ENCODE peak calls at places on chromosomes 4 and X, in eight cellular contexts. One of them, this sample, is unnamed.

GRCh38 chr4:2105559-2105958 is 46.4 kb downstream of the NAT8L start:
- DNase-seq in PC-9: no peak
- DNase-seq in AG04450: no peak
- DNase-seq in ascending aorta: no peak
- DNase-seq in uterus: no peak
- DNase-seq in tibial nerve: no peak
- DNase-seq in heart right ventricle: no peak
- DNase-seq in lower lobe of right lung: no peak
- DNase-seq in this sample: no peak

GRCh38 chr4:3629665-3630064 is 97.4 kb upstream of the LRPAP1 start:
- DNase-seq in PC-9: no peak
- DNase-seq in AG04450: no peak
- DNase-seq in ascending aorta: no peak
- DNase-seq in uterus: no peak
- DNase-seq in tibial nerve: no peak
- DNase-seq in heart right ventricle: no peak
- DNase-seq in lower lobe of right lung: no peak
- DNase-seq in this sample: no peak

GRCh38 chr4:124278477-124278876 is 434.1 kb downstream of the ANKRD50 start:
- DNase-seq in PC-9: peak; percentile 35
- DNase-seq in AG04450: no peak
- DNase-seq in ascending aorta: no peak
- DNase-seq in uterus: no peak
- DNase-seq in tibial nerve: no peak
- DNase-seq in heart right ventricle: no peak
- DNase-seq in lower lobe of right lung: no peak
- DNase-seq in this sample: no peak

GRCh38 chrX:104435249-104435648 is 130.8 kb upstream of the IL1RAPL2 start:
- DNase-seq in PC-9: no peak
- DNase-seq in AG04450: no peak
- DNase-seq in ascending aorta: no peak
- DNase-seq in uterus: no peak
- DNase-seq in tibial nerve: no peak
- DNase-seq in heart right ventricle: no peak
- DNase-seq in lower lobe of right lung: no peak
- DNase-seq in this sample: no peak

GRCh38 chr4:24425868-24426267 is 158.5 kb downstream of the DHX15 start:
- DNase-seq in PC-9: no peak
- DNase-seq in AG04450: no peak
- DNase-seq in ascending aorta: no peak
- DNase-seq in uterus: no peak
- DNase-seq in tibial nerve: no peak
- DNase-seq in heart right ventricle: no peak
- DNase-seq in lower lobe of right lung: no peak
- DNase-seq in this sample: no peak

GRCh38 chr4:52551487-52551886 is 107.6 kb downstream of the USP46 start:
- DNase-seq in PC-9: no peak
- DNase-seq in AG04450: no peak
- DNase-seq in ascending aorta: no peak
- DNase-seq in uterus: no peak
- DNase-seq in tibial nerve: no peak
- DNase-seq in heart right ventricle: peak; percentile 37
- DNase-seq in lower lobe of right lung: no peak
- DNase-seq in this sample: no peak

GRCh38 chrX:72366178-72366577 is 60.5 kb upstream of the CITED1 start:
- DNase-seq in PC-9: no peak
- DNase-seq in AG04450: no peak
- DNase-seq in ascending aorta: no peak
- DNase-seq in uterus: no peak
- DNase-seq in tibial nerve: no peak
- DNase-seq in heart right ventricle: no peak
- DNase-seq in lower lobe of right lung: no peak
- DNase-seq in this sample: no peak

GRCh38 chrX:151702741-151703352 is 7.6 kb downstream of the PRRG3 start:
- DNase-seq in PC-9: no peak
- DNase-seq in AG04450: no peak
- DNase-seq in ascending aorta: no peak
- DNase-seq in uterus: no peak
- DNase-seq in tibial nerve: no peak
- DNase-seq in heart right ventricle: no peak
- DNase-seq in lower lobe of right lung: no peak
- DNase-seq in this sample: no peak

GRCh38 chr4:123299212-123299651 is 97.4 kb upstream of the SPRY1 start:
- DNase-seq in PC-9: no peak
- DNase-seq in AG04450: peak; percentile 21
- DNase-seq in ascending aorta: no peak
- DNase-seq in uterus: no peak
- DNase-seq in tibial nerve: no peak
- DNase-seq in heart right ventricle: no peak
- DNase-seq in lower lobe of right lung: no peak
- DNase-seq in this sample: no peak

GRCh38 chrX:110180176-110180927 is 137.5 kb downstream of the AMMECR1 start:
- DNase-seq in PC-9: peak; percentile 38
- DNase-seq in AG04450: peak; percentile 38
- DNase-seq in ascending aorta: no peak
- DNase-seq in uterus: peak; percentile 60
- DNase-seq in tibial nerve: no peak
- DNase-seq in heart right ventricle: no peak
- DNase-seq in lower lobe of right lung: no peak
- DNase-seq in this sample: no peak

GRCh38 chr4:154738426-154738825 is 5.4 kb upstream of the LRAT start:
- DNase-seq in PC-9: peak; percentile 62
- DNase-seq in AG04450: no peak
- DNase-seq in ascending aorta: no peak
- DNase-seq in uterus: no peak
- DNase-seq in tibial nerve: no peak
- DNase-seq in heart right ventricle: no peak
- DNase-seq in lower lobe of right lung: no peak
- DNase-seq in this sample: no peak

GRCh38 chr4:42816189-42816588 is 76.3 kb upstream of the GRXCR1 start:
- DNase-seq in PC-9: no peak
- DNase-seq in AG04450: no peak
- DNase-seq in ascending aorta: no peak
- DNase-seq in uterus: no peak
- DNase-seq in tibial nerve: no peak
- DNase-seq in heart right ventricle: no peak
- DNase-seq in lower lobe of right lung: no peak
- DNase-seq in this sample: no peak

GRCh38 chr4:175805863-175806262 is 6.2 kb downstream of the GPM6A start:
- DNase-seq in PC-9: no peak
- DNase-seq in AG04450: no peak
- DNase-seq in ascending aorta: no peak
- DNase-seq in uterus: no peak
- DNase-seq in tibial nerve: no peak
- DNase-seq in heart right ventricle: no peak
- DNase-seq in lower lobe of right lung: no peak
- DNase-seq in this sample: no peak

GRCh38 chr4:185119927-185120630 is 23.0 kb upstream of the SLC25A4 start:
- DNase-seq in PC-9: no peak
- DNase-seq in AG04450: no peak
- DNase-seq in ascending aorta: no peak
- DNase-seq in uterus: no peak
- DNase-seq in tibial nerve: no peak
- DNase-seq in heart right ventricle: no peak
- DNase-seq in lower lobe of right lung: no peak
- DNase-seq in this sample: no peak

GRCh38 chrX:107708762-107709161 is 66.8 kb downstream of the TSC22D3 start:
- DNase-seq in PC-9: no peak
- DNase-seq in AG04450: peak; percentile 32
- DNase-seq in ascending aorta: peak; percentile 54
- DNase-seq in uterus: no peak
- DNase-seq in tibial nerve: no peak
- DNase-seq in heart right ventricle: no peak
- DNase-seq in lower lobe of right lung: no peak
- DNase-seq in this sample: peak; percentile 69

GRCh38 chr4:161714022-161714751 is 449.6 kb downstream of the FSTL5 start:
- DNase-seq in PC-9: no peak
- DNase-seq in AG04450: peak; percentile 66
- DNase-seq in ascending aorta: no peak
- DNase-seq in uterus: no peak
- DNase-seq in tibial nerve: no peak
- DNase-seq in heart right ventricle: no peak
- DNase-seq in lower lobe of right lung: no peak
- DNase-seq in this sample: no peak

GRCh38 chr4:182291597-182291996 is 48.4 kb downstream of the TENM3 start:
- DNase-seq in PC-9: no peak
- DNase-seq in AG04450: no peak
- DNase-seq in ascending aorta: no peak
- DNase-seq in uterus: no peak
- DNase-seq in tibial nerve: no peak
- DNase-seq in heart right ventricle: no peak
- DNase-seq in lower lobe of right lung: no peak
- DNase-seq in this sample: no peak

GRCh38 chr4:79574741-79575451 is 166.9 kb upstream of the GK2 start:
- DNase-seq in PC-9: no peak
- DNase-seq in AG04450: no peak
- DNase-seq in ascending aorta: no peak
- DNase-seq in uterus: no peak
- DNase-seq in tibial nerve: peak; percentile 39
- DNase-seq in heart right ventricle: no peak
- DNase-seq in lower lobe of right lung: no peak
- DNase-seq in this sample: no peak

GRCh38 chr4:79575709-79576479 is 167.9 kb upstream of the GK2 start:
- DNase-seq in PC-9: no peak
- DNase-seq in AG04450: no peak
- DNase-seq in ascending aorta: no peak
- DNase-seq in uterus: no peak
- DNase-seq in tibial nerve: no peak
- DNase-seq in heart right ventricle: no peak
- DNase-seq in lower lobe of right lung: no peak
- DNase-seq in this sample: no peak

GRCh38 chr4:79578613-79579012 is 170.6 kb upstream of the GK2 start:
- DNase-seq in PC-9: no peak
- DNase-seq in AG04450: no peak
- DNase-seq in ascending aorta: no peak
- DNase-seq in uterus: no peak
- DNase-seq in tibial nerve: no peak
- DNase-seq in heart right ventricle: no peak
- DNase-seq in lower lobe of right lung: peak; percentile 67
- DNase-seq in this sample: no peak

GRCh38 chr4:79576480-79576803 is 168.4 kb upstream of the GK2 start:
- DNase-seq in PC-9: peak; percentile 5
- DNase-seq in AG04450: no peak
- DNase-seq in ascending aorta: no peak
- DNase-seq in uterus: no peak
- DNase-seq in tibial nerve: no peak
- DNase-seq in heart right ventricle: no peak
- DNase-seq in lower lobe of right lung: no peak
- DNase-seq in this sample: no peak
- TF ChIP-seq CTCF in PC-9: no peak
- TF ChIP-seq CTCF in AG04450: peak; percentile 56
- TF ChIP-seq CTCF in ascending aorta: no peak
- TF ChIP-seq CTCF in uterus: peak; percentile 31
- TF ChIP-seq CTCF in tibial nerve: peak; percentile 25
- TF ChIP-seq CTCF in heart right ventricle: peak; percentile 9
- TF ChIP-seq CTCF in lower lobe of right lung: peak; percentile 35
- TF ChIP-seq CTCF in this sample: peak; percentile 23

GRCh38 chr4:77007358-77008230 is 58.0 kb downstream of the SEPTIN11 start:
- DNase-seq in PC-9: peak; percentile 28
- DNase-seq in AG04450: no peak
- DNase-seq in ascending aorta: peak; percentile 79
- DNase-seq in uterus: no peak
- DNase-seq in tibial nerve: no peak
- DNase-seq in heart right ventricle: no peak
- DNase-seq in lower lobe of right lung: peak; percentile 55
- DNase-seq in this sample: no peak

GRCh38 chr4:77010841-77011354 is 61.3 kb downstream of the SEPTIN11 start:
- DNase-seq in PC-9: no peak
- DNase-seq in AG04450: no peak
- DNase-seq in ascending aorta: no peak
- DNase-seq in uterus: no peak
- DNase-seq in tibial nerve: no peak
- DNase-seq in heart right ventricle: no peak
- DNase-seq in lower lobe of right lung: no peak
- DNase-seq in this sample: no peak

GRCh38 chr4:77012726-77013125 is 63.1 kb downstream of the CCNI start:
- DNase-seq in PC-9: no peak
- DNase-seq in AG04450: no peak
- DNase-seq in ascending aorta: no peak
- DNase-seq in uterus: no peak
- DNase-seq in tibial nerve: no peak
- DNase-seq in heart right ventricle: peak; percentile 27
- DNase-seq in lower lobe of right lung: no peak
- DNase-seq in this sample: no peak

GRCh38 chr4:77006753-77007355 is 57.3 kb downstream of the SEPTIN11 start:
- DNase-seq in PC-9: no peak
- DNase-seq in AG04450: no peak
- DNase-seq in ascending aorta: no peak
- DNase-seq in uterus: no peak
- DNase-seq in tibial nerve: no peak
- DNase-seq in heart right ventricle: no peak
- DNase-seq in lower lobe of right lung: no peak
- DNase-seq in this sample: no peak

GRCh38 chr4:77009511-77010120 is 60.1 kb downstream of the SEPTIN11 start:
- DNase-seq in PC-9: no peak
- DNase-seq in AG04450: no peak
- DNase-seq in ascending aorta: no peak
- DNase-seq in uterus: no peak
- DNase-seq in tibial nerve: no peak
- DNase-seq in heart right ventricle: no peak
- DNase-seq in lower lobe of right lung: no peak
- DNase-seq in this sample: no peak
- H3K27ac ChIP-seq in PC-9: no peak overlapping the region
- H3K27ac ChIP-seq in AG04450: peak overlapping the region; percentile 32
- H3K27ac ChIP-seq in ascending aorta: no peak overlapping the region
- H3K27ac ChIP-seq in uterus: no peak overlapping the region
- H3K27ac ChIP-seq in tibial nerve: no peak overlapping the region
- H3K27ac ChIP-seq in heart right ventricle: no peak overlapping the region
- H3K27ac ChIP-seq in lower lobe of right lung: no peak overlapping the region
- H3K27ac ChIP-seq in this sample: no peak overlapping the region

DNA sequence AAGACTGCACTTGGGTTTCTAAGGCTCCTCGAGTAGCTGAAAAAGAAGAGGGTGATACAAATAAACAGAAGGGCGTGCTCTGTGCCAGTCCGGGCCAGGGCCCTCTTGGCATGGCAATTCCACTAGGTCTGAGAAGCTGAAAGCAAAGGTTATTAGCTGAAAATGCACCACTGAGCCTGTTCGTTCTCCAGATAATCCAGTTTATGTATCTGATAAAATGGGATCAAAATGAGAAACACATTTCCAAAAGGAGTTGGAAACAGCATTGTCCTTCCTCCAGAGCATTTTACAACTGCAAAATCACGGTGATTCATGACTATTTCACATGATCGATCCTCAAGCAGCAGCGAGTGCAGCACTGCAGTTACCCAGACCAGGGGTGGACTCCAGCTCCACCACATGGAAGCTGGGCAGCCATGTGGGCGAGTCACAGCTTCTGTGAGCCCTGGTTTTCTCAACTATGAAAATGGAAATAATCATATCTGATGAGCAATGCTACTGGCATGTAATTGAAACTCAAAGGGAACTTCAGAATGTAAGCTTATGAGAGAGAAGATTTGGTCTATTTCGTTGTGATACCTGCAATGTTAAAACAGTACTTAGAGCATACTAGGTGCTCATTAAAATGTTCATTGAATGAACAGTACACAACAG is 78.7 kb upstream of the MSX1 start:
- DNase-seq in PC-9: no peak
- DNase-seq in AG04450: peak; percentile 27
- DNase-seq in ascending aorta: no peak
- DNase-seq in uterus: no peak
- DNase-seq in tibial nerve: no peak
- DNase-seq in heart right ventricle: no peak
- DNase-seq in lower lobe of right lung: no peak
- DNase-seq in this sample: no peak
- TF ChIP-seq CTCF in PC-9: no peak
- TF ChIP-seq CTCF in AG04450: peak; percentile 14
- TF ChIP-seq CTCF in ascending aorta: no peak
- TF ChIP-seq CTCF in uterus: no peak
- TF ChIP-seq CTCF in tibial nerve: no peak
- TF ChIP-seq CTCF in heart right ventricle: no peak
- TF ChIP-seq CTCF in lower lobe of right lung: no peak
- TF ChIP-seq CTCF in this sample: no peak

GRCh38 chr4:663046-663437 is 11.0 kb downstream of the ATP5ME start:
- DNase-seq in PC-9: no peak
- DNase-seq in AG04450: no peak
- DNase-seq in ascending aorta: no peak
- DNase-seq in uterus: no peak
- DNase-seq in tibial nerve: no peak
- DNase-seq in heart right ventricle: no peak
- DNase-seq in lower lobe of right lung: no peak
- DNase-seq in this sample: no peak
- H3K27ac ChIP-seq in PC-9: no peak overlapping the region
- H3K27ac ChIP-seq in AG04450: no peak overlapping the region
- H3K27ac ChIP-seq in ascending aorta: no peak overlapping the region
- H3K27ac ChIP-seq in uterus: no peak overlapping the region
- H3K27ac ChIP-seq in tibial nerve: no peak overlapping the region
- H3K27ac ChIP-seq in heart right ventricle: no peak overlapping the region
- H3K27ac ChIP-seq in lower lobe of right lung: peak overlapping the region; percentile 69
- H3K27ac ChIP-seq in this sample: no peak overlapping the region